ENCODE peak calls at places on chromosomes 13 and 19, in seven cellular contexts. Z, Q, U, P, G, D and S are unnamed samples.

GRCh38 chr13:80955487-80955886 is 614.6 kb upstream of the SPRY2 start:
- DNase-seq in Z (no peak), Q (no peak), U (no peak), P (no peak), G (peak; percentile 78), D (peak; percentile 61), S (no peak)

GRCh38 chr13:25224151-25224550 is 52.1 kb upstream of the AMER2 start:
- DNase-seq in Z (no peak), Q (no peak), U (no peak), P (no peak), G (no peak), D (no peak), S (no peak)

GRCh38 chr13:35388979-35389378 is 87.5 kb downstream of the MAB21L1 start:
- DNase-seq in Z (no peak), Q (no peak), U (peak; percentile 19), P (no peak), G (peak; percentile 10), D (peak; percentile 78), S (peak; percentile 66)

GRCh38 chr13:109155301-109155761 is 525.9 kb downstream of the MYO16 start:
- DNase-seq in Z (no peak), Q (no peak), U (peak; percentile 81), P (no peak), G (peak; percentile 57), D (no peak), S (peak; percentile 91)

GRCh38 chr13:45833663-45834062 is 17.9 kb downstream of the SIAH3 start:
- DNase-seq in Z (peak; percentile 71), Q (no peak), U (peak; percentile 40), P (no peak), G (peak; percentile 88), D (peak; percentile 76), S (peak; percentile 43)

GRCh38 chr19:8445488-8446001 is 770 bp downstream of the HNRNPM start:
- DNase-seq in Z (peak; percentile 58), Q (no peak), U (peak; percentile 66), P (peak; percentile 25), G (peak; percentile 14), D (peak; percentile 61), S (peak; percentile 14)

GRCh38 chr19:35000647-35001501 is 751 bp downstream of the GRAMD1A start:
- DNase-seq in Z (no peak), Q (no peak), U (peak; percentile 73), P (no peak), G (peak; percentile 29), D (peak; percentile 55), S (peak; percentile 21)

GRCh38 chr13:23670793-23671192 is 100.6 kb downstream of the TNFRSF19 start:
- DNase-seq in Z (no peak), Q (no peak), U (no peak), P (no peak), G (no peak), D (no peak), S (no peak)

GRCh38 chr13:46553521-46553885 is 533 bp downstream of the LRCH1 start:
- DNase-seq in Z (no peak), Q (no peak), U (no peak), P (peak; percentile 16), G (peak; percentile 24), D (no peak), S (no peak)

GRCh38 chr19:55638864-55639359 is 1.9 kb upstream of the ZNF580 start:
- DNase-seq in Z (peak; percentile 60), Q (no peak), U (no peak), P (peak; percentile 47), G (no peak), D (peak; percentile 48), S (no peak)

GRCh38 chr13:104143760-104144406 is 1077.7 kb upstream of the SLC10A2 start:
- DNase-seq in Z (no peak), Q (peak; percentile 87), U (no peak), P (no peak), G (peak; percentile 6), D (peak; percentile 1), S (no peak)

GRCh38 chr13:23934481-23934880 is 37.2 kb upstream of the C1QTNF9B start:
- DNase-seq in Z (no peak), Q (no peak), U (no peak), P (no peak), G (no peak), D (peak; percentile 65), S (peak; percentile 86)

GRCh38 chr13:24261566-24261965 is 47.8 kb upstream of the C1QTNF9 start:
- DNase-seq in Z (no peak), Q (no peak), U (no peak), P (no peak), G (no peak), D (no peak), S (no peak)

GRCh38 chr19:18110833-18111232 is 13.3 kb downstream of the MAST3 start:
- DNase-seq in Z (no peak), Q (no peak), U (no peak), P (no peak), G (no peak), D (no peak), S (no peak)

GRCh38 chr13:112165712-112166111 is 98.8 kb downstream of the SOX1 start:
- DNase-seq in Z (no peak), Q (no peak), U (no peak), P (no peak), G (no peak), D (no peak), S (no peak)

GRCh38 chr19:38693380-38694223 is 46.2 kb downstream of the ACTN4 start:
- DNase-seq in Z (no peak), Q (no peak), U (peak; percentile 79), P (peak; percentile 47), G (peak; percentile 99), D (peak; percentile 85), S (no peak)

GRCh38 chr19:56840452-56841193 is at the start of the genes PEG3 and ZIM2:
- DNase-seq in Z (peak; percentile 64), Q (no peak), U (no peak), P (no peak), G (no peak), D (peak; percentile 18), S (no peak)

GRCh38 chr13:110391273-110391672 is 84.2 kb downstream of the COL4A2 start:
- DNase-seq in Z (no peak), Q (no peak), U (no peak), P (no peak), G (no peak), D (peak; percentile 60), S (no peak)